ENCODE peak calls at places on chromosome 3, in eight cellular contexts. B, P, L, W, D, R, Z and U are unnamed samples.

GRCh38 chr3:129315386-129315991 is 36.8 kb downstream of the HMCES start:
- DNase-seq in B (peak; percentile 28), P (no peak), L (peak; percentile 60), W (no peak), D (peak; percentile 52), R (peak; percentile 90), Z (peak; percentile 38), U (peak; percentile 87)

GRCh38 chr3:49611714-49612113 is 57.4 kb downstream of the BSN start:
- DNase-seq in B (peak; percentile 25), P (no peak), L (no peak), W (no peak), D (no peak), R (peak; percentile 20), Z (no peak), U (no peak)

GRCh38 chr3:27165348-27165747 is 203.8 kb downstream of the NEK10 start:
- DNase-seq in B (peak; percentile 69), P (no peak), L (no peak), W (no peak), D (no peak), R (no peak), Z (no peak), U (no peak)

GRCh38 chr3:151753846-151754245 is 20.1 kb downstream of the AADACL2 start:
- DNase-seq in B (no peak), P (no peak), L (no peak), W (no peak), D (no peak), R (no peak), Z (no peak), U (no peak)

GRCh38 chr3:42515391-42515916 is 13.0 kb downstream of the VIPR1 start:
- DNase-seq in B (no peak), P (no peak), L (no peak), W (no peak), D (no peak), R (no peak), Z (no peak), U (no peak)

GRCh38 chr3:126118591-126118990 is 34.7 kb upstream of the SLC41A3 start:
- DNase-seq in B (no peak), P (no peak), L (no peak), W (no peak), D (no peak), R (peak; percentile 63), Z (no peak), U (peak; percentile 3)

GRCh38 chr3:129015388-129016105 is 14.4 kb downstream of the EFCC1 start:
- DNase-seq in B (peak; percentile 20), P (no peak), L (no peak), W (no peak), D (peak; percentile 99), R (peak; percentile 87), Z (peak; percentile 31), U (no peak)

GRCh38 chr3:141478139-141478538 is 8.7 kb upstream of the RASA2 start:
- DNase-seq in B (no peak), P (no peak), L (no peak), W (no peak), D (no peak), R (no peak), Z (no peak), U (no peak)

GRCh38 chr3:170768334-170768801 is 101.6 kb downstream of the RPL22L1 start:
- DNase-seq in B (no peak), P (no peak), L (no peak), W (no peak), D (no peak), R (no peak), Z (no peak), U (no peak)

GRCh38 chr3:134323966-134324962 is 50.0 kb downstream of the AMOTL2 start:
- DNase-seq in B (no peak), P (no peak), L (no peak), W (no peak), D (no peak), R (peak; percentile 57), Z (no peak), U (no peak)

GRCh38 chr3:25783661-25784512 is 644 bp upstream of the NGLY1 start:
- DNase-seq in B (peak; percentile 55), P (peak; percentile 31), L (no peak), W (no peak), D (peak; percentile 44), R (peak; percentile 88), Z (no peak), U (peak; percentile 63)

GRCh38 chr3:182636646-182637045 is 156.7 kb upstream of the ATP11B start:
- DNase-seq in B (peak; percentile 3), P (no peak), L (no peak), W (no peak), D (no peak), R (no peak), Z (no peak), U (no peak)

GRCh38 chr3:185081516-185081915 is 71.3 kb downstream of the C3orf70 start:
- DNase-seq in B (no peak), P (no peak), L (no peak), W (no peak), D (no peak), R (no peak), Z (no peak), U (no peak)